ENCODE peak calls at places on chromosome 21, in nine cellular contexts. N is right lobe of liver, M is MM.1S, I is tibial artery, U is colonic mucosa, C is tibial nerve, Q is left ventricle myocardium inferior, L is mammary epithelial cell, J is psoas muscle. X is an unnamed sample.

GRCh38 chr21:35102488-35103407 is 53.6 kb upstream of the RUNX1 start:
- DNase-seq in N (no peak), M (no peak), I (peak; percentile 67), U (peak; percentile 24), C (no peak), Q (peak; percentile 26), L (peak; percentile 31), J (peak; percentile 16), X (peak; percentile 62)

GRCh38 chr21:37659874-37660273 is 256.4 kb downstream of the KCNJ6 start:
- DNase-seq in N (peak; percentile 62), M (no peak), I (no peak), U (no peak), C (no peak), Q (no peak), L (no peak), J (no peak), X (no peak)

GRCh38 chr21:16070207-16070651 is 340.4 kb downstream of the USP25 start:
- DNase-seq in N (no peak), M (no peak), I (no peak), U (no peak), C (no peak), Q (no peak), L (no peak), J (no peak), X (no peak)

GRCh38 chr21:17270234-17270633 is 242.6 kb upstream of the CXADR start:
- DNase-seq in N (no peak), M (peak; percentile 52), I (peak; percentile 51), U (no peak), C (peak; percentile 24), Q (peak; percentile 20), L (peak; percentile 13), J (peak; percentile 25), X (peak; percentile 72)

GRCh38 chr21:24046816-24047443 is 1560.4 kb downstream of the MRPL39 start:
- DNase-seq in N (no peak), M (no peak), I (no peak), U (no peak), C (no peak), Q (no peak), L (no peak), J (no peak), X (no peak)

GRCh38 chr21:29304577-29304976 is 5.9 kb downstream of the BACH1 start:
- DNase-seq in N (no peak), M (no peak), I (no peak), U (no peak), C (no peak), Q (no peak), L (no peak), J (no peak), X (no peak)

GRCh38 chr21:18549214-18549905 is 145.8 kb upstream of the TMPRSS15 start:
- DNase-seq in N (no peak), M (peak; percentile 64), I (no peak), U (no peak), C (no peak), Q (no peak), L (no peak), J (no peak), X (no peak)

GRCh38 chr21:34110594-34111202 is 37.3 kb downstream of the MRPS6 start:
- DNase-seq in N (no peak), M (no peak), I (no peak), U (no peak), C (no peak), Q (no peak), L (no peak), J (no peak), X (no peak)

GRCh38 chr21:34792504-34793089 is 123.8 kb downstream of the CLIC6 start:
- DNase-seq in N (no peak), M (no peak), I (no peak), U (no peak), C (no peak), Q (no peak), L (no peak), J (no peak), X (no peak)

GRCh38 chr21:28473530-28474225 is 519.0 kb downstream of the LTN1 start:
- DNase-seq in N (no peak), M (no peak), I (no peak), U (no peak), C (no peak), Q (no peak), L (no peak), J (no peak), X (no peak)

DNA sequence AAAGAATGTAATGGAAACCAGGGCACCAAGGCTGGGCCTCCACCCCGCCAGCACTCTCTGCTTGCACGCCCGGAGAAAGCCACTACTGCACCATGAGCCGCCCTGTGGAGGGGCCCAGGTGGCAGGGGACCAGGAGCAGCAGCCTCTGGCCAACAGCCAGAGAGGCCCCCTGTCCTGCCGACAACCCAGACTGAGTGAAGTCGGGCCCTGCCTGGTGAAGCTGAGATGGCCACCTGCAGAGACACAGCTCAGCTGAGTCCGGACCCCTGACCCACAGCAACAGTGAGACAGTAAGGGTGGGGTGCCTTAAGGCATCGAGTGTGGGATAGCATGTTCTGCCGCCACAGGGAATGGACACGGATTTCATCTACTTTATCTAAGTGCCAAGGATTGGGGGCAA is 28.9 kb downstream of the WDR4 start:
- DNase-seq in N (no peak), M (no peak), I (no peak), U (no peak), C (no peak), Q (no peak), L (no peak), J (no peak), X (no peak)
- H3K4me1 ChIP-seq in N (peaks cover 4% of the 10 kb centered on the region), M (no peaks in the 10 kb centered on the region), I (no peaks in the 10 kb centered on the region), U (no peaks in the 10 kb centered on the region), C (no peaks in the 10 kb centered on the region), Q (peaks cover 4% of the 10 kb centered on the region), L (no peaks in the 10 kb centered on the region), J (peaks cover under 1% of the 10 kb centered on the region), X (no peaks in the 10 kb centered on the region)

GRCh38 chr21:44002511-44002910 is 9.6 kb upstream of the TRAPPC10 start:
- DNase-seq in N (no peak), M (no peak), I (no peak), U (no peak), C (no peak), Q (no peak), L (no peak), J (no peak), X (no peak)
- TF ChIP-seq CTCF in N (no peak), M (no peak), I (no peak), U (no peak), C (no peak), Q (no peak), L (no peak), J (no peak), X (no peak)

DNA sequence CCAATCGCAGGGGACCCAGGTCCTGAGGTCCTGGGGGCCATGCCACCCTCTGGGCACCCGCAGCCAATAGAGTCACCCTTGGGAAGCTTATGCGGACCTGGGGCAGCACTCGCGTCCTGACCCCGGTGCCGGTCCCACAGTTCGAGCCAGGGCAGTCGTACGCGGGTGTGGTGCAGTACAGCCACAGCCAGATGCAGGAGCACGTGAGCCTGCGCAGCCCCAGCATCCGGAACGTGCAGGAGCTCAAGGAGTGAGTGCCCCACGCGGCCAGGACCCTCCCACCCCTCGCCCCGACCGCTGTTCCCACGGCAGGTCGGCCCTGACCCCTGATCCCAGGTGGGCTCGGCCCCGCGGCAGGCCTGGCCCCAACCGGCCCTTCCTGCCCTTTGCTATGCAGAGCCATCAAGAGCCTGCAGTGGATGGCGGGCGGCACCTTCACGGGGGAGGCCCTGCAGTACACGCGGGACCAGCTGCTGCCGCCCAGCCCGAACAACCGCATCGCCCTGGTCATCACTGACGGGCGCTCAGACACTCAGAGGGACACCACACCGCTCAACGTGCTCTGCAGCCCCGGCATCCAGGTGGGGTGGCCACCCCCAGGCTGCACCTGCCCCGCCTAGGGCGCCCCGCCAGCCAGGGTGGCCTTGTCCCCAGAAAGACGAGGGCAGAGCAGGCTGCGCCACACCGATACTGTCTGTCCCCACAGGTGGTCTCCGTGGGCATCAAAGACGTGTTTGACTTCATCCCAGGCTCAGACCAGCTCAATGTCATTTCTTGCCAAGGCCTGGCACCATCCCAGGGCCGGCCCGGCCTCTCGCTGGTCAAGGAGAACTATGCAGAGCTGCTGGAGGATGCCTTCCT is 20.5 kb downstream of the COL6A1 start:
- DNase-seq in N (peak; percentile 42), M (no peak), I (no peak), U (peak; percentile 17), C (peak; percentile 14), Q (peak; percentile 19), L (no peak), J (no peak), X (peak; percentile 57)
- H3K36me3 ChIP-seq in N (no peaks in the 10 kb centered on the region), M (no peaks in the 10 kb centered on the region), I (peaks cover 78% of the 10 kb centered on the region), U (no peaks in the 10 kb centered on the region), C (peaks cover 79% of the 10 kb centered on the region), Q (peaks cover 72% of the 10 kb centered on the region), L (no peaks in the 10 kb centered on the region), J (no peaks in the 10 kb centered on the region), X (peaks cover 68% of the 10 kb centered on the region)

DNA sequence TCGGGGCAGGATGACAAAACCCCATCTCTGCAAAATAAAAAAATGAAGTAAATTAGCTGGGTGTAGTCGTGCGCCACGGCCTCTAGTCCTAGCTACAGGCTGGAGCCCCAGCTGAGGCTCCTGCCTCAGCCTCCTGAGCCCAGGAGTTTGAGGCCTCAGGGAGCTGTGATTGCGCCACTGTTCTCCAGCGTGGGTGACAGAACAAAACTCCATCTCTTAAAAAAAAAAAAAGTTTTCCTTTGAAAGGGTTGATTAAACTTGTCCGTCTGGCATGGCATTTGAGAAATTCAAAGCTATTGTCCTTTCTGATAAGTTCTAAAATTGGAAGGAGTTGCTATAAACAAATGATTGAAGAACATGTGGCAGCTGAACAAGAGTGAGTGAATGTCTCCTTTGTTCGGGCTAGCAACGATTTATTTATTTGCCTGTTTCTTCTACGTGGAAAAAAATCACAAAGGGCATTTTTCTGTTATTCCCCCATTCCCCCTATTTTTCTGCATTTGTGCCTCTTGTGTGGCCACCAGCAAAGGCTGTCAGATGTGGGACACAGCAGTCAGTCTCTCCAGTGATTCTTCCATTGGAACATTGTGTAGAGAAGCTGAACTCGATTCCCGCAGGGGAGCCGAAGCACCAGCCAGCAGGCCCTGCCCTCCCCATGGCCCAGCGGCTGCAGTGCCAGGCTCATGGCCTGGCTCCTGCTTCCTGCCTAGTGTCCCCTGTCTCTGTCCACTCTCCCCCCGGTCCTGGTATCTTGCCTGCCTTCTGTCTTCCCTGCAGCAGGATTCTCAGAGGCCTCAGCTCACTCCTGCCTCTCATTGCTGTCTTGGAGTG is 21.5 kb upstream of the PWP2 start:
- DNase-seq in N (no peak), M (no peak), I (no peak), U (peak; percentile 12), C (no peak), Q (peak; percentile 36), L (no peak), J (no peak), X (no peak)
- H3K4me1 ChIP-seq in N (peaks cover 5% of the 10 kb centered on the region), M (no peaks in the 10 kb centered on the region), I (no peaks in the 10 kb centered on the region), U (peaks cover 11% of the 10 kb centered on the region), C (peaks cover 50% of the 10 kb centered on the region), Q (peaks cover 64% of the 10 kb centered on the region), L (no peaks in the 10 kb centered on the region), J (no peaks in the 10 kb centered on the region), X (peaks cover 48% of the 10 kb centered on the region)

X was measured in right atrium auricular region.